ENCODE peak calls at places on chromosome 4, in nine cellular contexts. L is cardiac muscle cell; W is AG04450; J is HepG2; P is IMR-90; K is mesenchymal stem cell; O is CD8-positive, alpha-beta memory T cell; Q is OCI-LY7; G is CD8-positive, alpha-beta T cell. B is an unnamed sample.

GRCh38 chr4:70197842-70198241 is 2.3 kb downstream of the ODAM start:
- DNase-seq in O (no peak), J (peak), L (peak), W (no peak), G (no peak), K (no peak), Q (no peak), P (no peak), B (no peak)

GRCh38 chr4:59339631-59340030 is 1860.5 kb upstream of the ADGRL3 start:
- DNase-seq in W (no peak), G (no peak), O (no peak), K (no peak), Q (no peak), L (peak), P (no peak), J (no peak), B (no peak)

GRCh38 chr4:304987-305680 is at the start of gene ZNF732:
- DNase-seq in P (peak), O (no peak), G (no peak), L (peak), J (no peak), Q (no peak), K (peak), W (peak), B (no peak)

GRCh38 chr4:128649575-128650205 is 159.8 kb upstream of the JADE1 start:
- DNase-seq in Q (no peak), P (peak), K (peak), G (no peak), O (no peak), L (no peak), J (peak), W (peak), B (no peak)

GRCh38 chr4:8564595-8564994 is 15.6 kb upstream of the GPR78 start:
- DNase-seq in W (no peak), G (no peak), O (no peak), P (no peak), K (no peak), J (no peak), Q (no peak), L (no peak), B (no peak)

GRCh38 chr4:122536001-122536400 is 79.5 kb upstream of the IL2 start:
- DNase-seq in P (peak), O (no peak), L (no peak), J (no peak), G (no peak), Q (no peak), K (no peak), W (no peak), B (no peak)

GRCh38 chr4:92241094-92241493 is 62.7 kb upstream of the GRID2 start:
- DNase-seq in J (no peak), W (no peak), O (no peak), Q (no peak), G (no peak), K (no peak), L (no peak), P (no peak), B (no peak)

GRCh38 chr4:146654976-146655761 is 16.5 kb downstream of the POU4F2 start:
- DNase-seq in Q (no peak), G (no peak), K (peak), O (no peak), J (no peak), L (peak), P (peak), W (no peak), B (no peak)

GRCh38 chr4:145984563-145984962 is 45.9 kb upstream of the ZNF827 start:
- DNase-seq in W (no peak), J (no peak), K (no peak), O (no peak), P (no peak), G (no peak), L (no peak), Q (no peak), B (no peak)

GRCh38 chr4:82705881-82706280 is 92.7 kb downstream of the SCD5 start:
- DNase-seq in J (no peak), K (peak), Q (no peak), P (no peak), W (no peak), L (no peak), O (no peak), G (no peak), B (no peak)

GRCh38 chr4:170671171-170671570 is 581.4 kb upstream of the AADAT start:
- DNase-seq in K (no peak), J (no peak), O (no peak), P (no peak), G (no peak), W (no peak), L (no peak), Q (no peak), B (no peak)

GRCh38 chr4:122826596-122827257 is at the start of gene FGF2:
- DNase-seq in W (no peak), J (no peak), G (no peak), K (peak), P (peak), O (no peak), L (peak), Q (no peak), B (no peak)

GRCh38 chr4:87530868-87531267 is 1.7 kb upstream of the SPARCL1 start:
- DNase-seq in G (no peak), W (no peak), O (no peak), P (peak), K (no peak), L (no peak), Q (no peak), J (no peak), B (no peak)

GRCh38 chr4:47531241-47531953 is 46.3 kb downstream of the ATP10D start:
- DNase-seq in L (no peak), K (peak), P (peak), W (peak), G (peak), O (peak), Q (no peak), J (peak), B (peak)

GRCh38 chr4:48167538-48168263 is 33.7 kb upstream of the TXK start:
- DNase-seq in P (peak), W (no peak), K (no peak), Q (no peak), L (no peak), J (no peak), O (no peak), G (no peak), B (no peak)

GRCh38 chr4:113446019-113446418 is 315.5 kb downstream of the CAMK2D start:
- DNase-seq in Q (no peak), K (peak), J (peak), P (peak), O (no peak), L (no peak), G (no peak), W (no peak), B (no peak)

GRCh38 chr4:152901205-152901604 is 34.9 kb upstream of the FHDC1 start:
- DNase-seq in J (no peak), P (no peak), W (no peak), L (no peak), K (no peak), Q (no peak), O (no peak), G (no peak), B (no peak)

GRCh38 chr4:185238750-185239149 is 29.4 kb downstream of the SNX25 start:
- DNase-seq in L (no peak), G (no peak), P (peak), J (no peak), W (no peak), K (peak), O (no peak), Q (no peak), B (no peak)

GRCh38 chr4:147481577-147482109 is 746 bp downstream of the EDNRA start:
- DNase-seq in W (no peak), J (no peak), G (no peak), K (peak), Q (no peak), L (peak), O (no peak), P (no peak), B (no peak)

GRCh38 chr4:75490155-75490554 is 24.0 kb downstream of the RCHY1 start:
- DNase-seq in O (no peak), P (peak), K (peak), G (no peak), L (no peak), W (peak), J (no peak), Q (peak), B (no peak)

GRCh38 chr4:94669672-94670664 is 87.8 kb upstream of the BMPR1B start:
- DNase-seq in G (no peak), K (no peak), O (no peak), Q (no peak), W (no peak), P (no peak), L (no peak), J (no peak), B (no peak)

GRCh38 chr4:15961778-15962510 is 1.0 kb downstream of the FGFBP2 start:
- DNase-seq in W (no peak), P (no peak), L (no peak), G (no peak), Q (no peak), J (no peak), O (peak), K (no peak), B (no peak)

GRCh38 chr4:82629238-82630000 is 67.6 kb upstream of the TMEM150C start:
- DNase-seq in G (no peak), J (no peak), P (peak), Q (no peak), K (peak), L (no peak), W (no peak), O (no peak), B (no peak)

GRCh38 chr4:14529653-14530052 is 472.6 kb upstream of the CPEB2 start:
- DNase-seq in O (no peak), K (peak), L (peak), J (no peak), P (no peak), G (no peak), Q (no peak), W (no peak), B (no peak)

GRCh38 chr4:138761638-138762205 is 253.9 kb upstream of the NOCT start:
- DNase-seq in P (peak), O (no peak), G (no peak), K (no peak), L (no peak), Q (no peak), J (no peak), W (no peak), B (no peak)

GRCh38 chr4:15021301-15021700 is 19.0 kb downstream of the CPEB2 start:
- DNase-seq in J (no peak), L (no peak), G (no peak), K (no peak), O (no peak), W (no peak), P (no peak), Q (no peak), B (no peak)

GRCh38 chr4:117660668-117661067 is 373.6 kb upstream of the NDST3 start:
- DNase-seq in J (no peak), G (no peak), O (no peak), L (no peak), Q (no peak), P (no peak), W (no peak), K (no peak), B (no peak)

GRCh38 chr4:187586892-187587291 is 408.7 kb upstream of the ZFP42 start:
- DNase-seq in W (no peak), Q (no peak), K (no peak), O (no peak), L (no peak), G (no peak), J (no peak), P (no peak), B (no peak)

GRCh38 chr4:105306158-105306781 is 159.6 kb downstream of the TET2 start:
- DNase-seq in J (no peak), L (no peak), K (no peak), O (no peak), P (no peak), W (no peak), Q (no peak), G (no peak), B (no peak)

GRCh38 chr4:36432556-36432955 is 151.1 kb downstream of the DTHD1 start:
- DNase-seq in O (no peak), L (no peak), W (no peak), G (no peak), P (no peak), K (no peak), J (no peak), Q (no peak), B (no peak)

GRCh38 chr4:183757105-183757504 is 98.0 kb downstream of the TRAPPC11 start:
- DNase-seq in L (no peak), P (no peak), G (no peak), W (no peak), J (no peak), Q (no peak), K (no peak), O (no peak), B (no peak)

GRCh38 chr4:2820216-2820982 is 23.2 kb upstream of the ADD1 start:
- DNase-seq in J (no peak), K (no peak), P (no peak), W (no peak), L (no peak), Q (no peak), O (no peak), G (no peak), B (no peak)

GRCh38 chr4:125115941-125116340 is 198.8 kb upstream of the FAT4 start:
- DNase-seq in J (no peak), G (no peak), K (peak), Q (no peak), L (no peak), O (no peak), W (peak), P (peak), B (no peak)

GRCh38 chr4:150173420-150173819 is 95.2 kb downstream of the DCLK2 start:
- DNase-seq in O (no peak), Q (no peak), G (no peak), W (no peak), K (peak), J (no peak), P (no peak), L (peak), B (no peak)

GRCh38 chr4:25069014-25069413 is 38.3 kb upstream of the LGI2 start:
- DNase-seq in K (no peak), G (no peak), O (no peak), W (no peak), J (peak), L (no peak), P (no peak), Q (no peak), B (no peak)
- H3K27ac ChIP-seq in K (no peak), G (no peak), O (no peak), W (no peak), J (no peak), L (no peak), P (no peak), Q (no peak), B (no peak)

GRCh38 chr4:40525811-40526598 is 103.7 kb downstream of the RBM47 start:
- DNase-seq in K (peak), P (peak), G (no peak), W (peak), J (no peak), Q (no peak), O (no peak), L (no peak), B (no peak)
- H3K4me3 ChIP-seq in K (no peak), P (no peak), G (no peak), W (no peak), J (no peak), Q (no peak), O (no peak), L (no peak), B (no peak)

GRCh38 chr4:169664615-169665014 is 44.2 kb downstream of the CLCN3 start:
- DNase-seq in G (no peak), J (no peak), O (no peak), L (no peak), K (no peak), W (no peak), Q (no peak), P (no peak), B (no peak)
- H3K27ac ChIP-seq in G (no peak), J (peak), O (no peak), L (peak), K (no peak), W (no peak), Q (no peak), P (no peak), B (no peak)

DNA sequence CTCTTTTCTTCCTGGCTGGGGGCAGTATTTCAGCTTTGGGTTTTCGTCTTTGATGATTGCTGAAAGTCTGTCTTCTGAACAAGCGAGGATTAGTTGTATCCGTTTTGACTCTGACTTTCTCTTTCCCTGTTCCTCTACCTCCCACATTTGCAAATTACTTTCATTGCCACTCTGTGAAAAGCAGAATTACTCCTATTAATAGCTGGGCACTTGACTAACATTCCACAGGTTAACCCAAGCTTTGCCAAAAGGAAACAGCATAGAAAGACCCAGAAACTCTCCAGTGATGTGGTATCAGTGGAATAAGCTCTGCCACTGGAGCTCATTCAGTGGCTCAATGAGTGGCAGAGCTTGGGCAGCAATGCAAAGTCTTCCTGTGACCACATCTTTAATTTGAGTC is 238.9 kb downstream of the PALLD start:
- DNase-seq in K (no peak), O (no peak), Q (no peak), L (peak), G (no peak), W (no peak), J (no peak), P (no peak), B (no peak)
- H3K4me3 ChIP-seq in K (no peak), O (no peak), Q (no peak), L (no peak), G (no peak), W (no peak), J (no peak), P (no peak), B (no peak)

GRCh38 chr4:180521181-180521580 is 1722.0 kb upstream of the TENM3 start:
- DNase-seq in K (no peak), G (no peak), O (no peak), L (no peak), J (no peak), P (peak), W (no peak), Q (no peak), B (no peak)
- H3K27ac ChIP-seq in K (no peak), G (no peak), O (no peak), L (no peak), J (no peak), P (no peak), W (no peak), Q (no peak), B (no peak)

GRCh38 chr4:6692379-6692778 is 1.3 kb upstream of the S100P start:
- DNase-seq in Q (no peak), O (no peak), W (no peak), G (no peak), L (no peak), K (no peak), P (no peak), J (no peak), B (no peak)

GRCh38 chr4:6689506-6689960 is 4.1 kb upstream of the S100P start:
- DNase-seq in K (no peak), Q (no peak), O (no peak), P (no peak), J (peak), G (no peak), L (no peak), W (no peak), B (no peak)

GRCh38 chr4:6686104-6686787 is 7.4 kb upstream of the S100P start:
- DNase-seq in P (no peak), J (no peak), W (no peak), Q (no peak), K (no peak), G (no peak), L (no peak), O (no peak), B (no peak)

GRCh38 chr4:6687947-6688878 is 5.5 kb upstream of the S100P start:
- DNase-seq in L (no peak), G (no peak), J (peak), W (no peak), Q (no peak), P (no peak), O (no peak), K (no peak), B (no peak)

GRCh38 chr4:6688879-6689505 is 4.7 kb upstream of the S100P start:
- DNase-seq in J (peak), K (peak), O (peak), L (no peak), P (peak), G (peak), Q (no peak), W (peak), B (peak)
- H3K4me3 ChIP-seq in J (peak), K (no peak), O (peak), L (no peak), P (no peak), G (peak), Q (no peak), W (no peak), B (peak)

GRCh38 chr4:23736466-23736865 is 153.4 kb downstream of the PPARGC1A start:
- DNase-seq in O (no peak), K (no peak), G (no peak), J (no peak), W (no peak), P (no peak), L (no peak), Q (no peak), B (no peak)

GRCh38 chr4:23733911-23734458 is 155.9 kb downstream of the PPARGC1A start:
- DNase-seq in G (no peak), P (no peak), Q (no peak), J (no peak), O (no peak), L (no peak), W (no peak), K (no peak), B (no peak)

GRCh38 chr4:23733476-23733875 is 156.4 kb downstream of the PPARGC1A start:
- DNase-seq in K (no peak), P (no peak), L (no peak), O (no peak), J (no peak), G (no peak), Q (no peak), W (no peak), B (no peak)

GRCh38 chr4:23741586-23742240 is 148.1 kb downstream of the PPARGC1A start:
- DNase-seq in P (no peak), W (no peak), K (no peak), L (no peak), O (no peak), Q (no peak), J (no peak), G (no peak), B (no peak)

DNA sequence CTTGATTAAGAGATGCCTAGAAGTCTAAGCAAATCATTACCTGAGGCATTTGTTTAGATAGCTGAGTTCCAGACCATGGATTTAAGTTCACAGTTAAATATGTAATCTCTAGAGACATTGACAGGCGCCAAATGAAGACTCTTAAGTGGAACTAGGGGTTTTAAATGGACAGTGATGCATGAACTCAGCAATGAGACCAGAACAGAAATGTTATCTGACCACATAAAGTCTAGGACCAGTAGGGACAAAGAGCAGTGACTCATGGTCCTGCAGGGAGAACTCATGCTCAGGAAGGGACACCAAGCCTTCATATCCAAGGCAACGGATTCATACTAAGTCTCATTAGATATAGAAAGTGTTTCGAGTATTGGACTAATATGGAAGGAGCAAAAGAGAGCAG is 152.3 kb downstream of the PPARGC1A start:
- DNase-seq in G (no peak), Q (no peak), O (no peak), K (peak), P (no peak), W (no peak), L (no peak), J (no peak), B (no peak)
- H3K27ac ChIP-seq in G (no peak), Q (no peak), O (no peak), K (peak), P (no peak), W (no peak), L (no peak), J (no peak), B (no peak)